ENCODE peak calls at places on chromosome 15, in six cellular contexts. T is brain microvascular endothelial cell, R is pancreas, B is mammary epithelial cell, U is neural progenitor cell, G is fibroblast of mammary gland. L is an unnamed sample.

GRCh38 chr15:74157868-74158827 is 15.4 kb upstream of the ISLR start:
- DNase-seq in G (no peak), U (no peak), B (no peak), T (no peak), R (no peak), L (no peak)

GRCh38 chr15:68431037-68431791 is 749 bp downstream of the ITGA11 start:
- DNase-seq in B (peak; percentile 4), G (no peak), T (no peak), U (peak; percentile 55), R (peak; percentile 13), L (no peak)

GRCh38 chr15:100133981-100134711 is 207.6 kb downstream of the ADAMTS17 start:
- DNase-seq in B (no peak), T (no peak), U (no peak), G (no peak), R (no peak), L (no peak)

GRCh38 chr15:69893863-69894262 is 203.9 kb downstream of the TLE3 start:
- DNase-seq in R (no peak), G (peak; percentile 68), U (peak; percentile 25), B (peak; percentile 12), T (peak; percentile 74), L (no peak)

GRCh38 chr15:25862087-25862468 is 1.0 kb downstream of the ATP10A start:
- DNase-seq in T (no peak), R (no peak), B (no peak), G (no peak), U (no peak), L (no peak)

GRCh38 chr15:99566157-99566900 is 545 bp downstream of the MEF2A start:
- DNase-seq in B (peak; percentile 27), U (peak; percentile 66), T (no peak), G (no peak), R (peak; percentile 53), L (peak; percentile 3)

GRCh38 chr15:93587046-93587445 is 498.0 kb upstream of the RGMA start:
- DNase-seq in U (no peak), B (no peak), R (no peak), G (no peak), T (no peak), L (no peak)

GRCh38 chr15:85702321-85703230 is 92.1 kb downstream of the KLHL25 start:
- DNase-seq in R (no peak), U (peak; percentile 17), G (peak; percentile 85), B (no peak), T (peak; percentile 68), L (peak; percentile 33)

GRCh38 chr15:42092666-42093445 is 1.5 kb downstream of the PLA2G4D start:
- DNase-seq in G (peak; percentile 6), B (no peak), T (no peak), R (no peak), U (no peak), L (no peak)

GRCh38 chr15:71596672-71597071 is 213.7 kb upstream of the NR2E3 start:
- DNase-seq in T (no peak), G (peak; percentile 68), U (no peak), B (no peak), R (no peak), L (no peak)

GRCh38 chr15:88769161-88769971 is 33.9 kb upstream of the ACAN start:
- DNase-seq in B (peak; percentile 25), G (no peak), U (peak; percentile 67), R (no peak), T (no peak), L (no peak)

GRCh38 chr15:74816624-74817369 is 4.2 kb downstream of the LMAN1L start:
- DNase-seq in T (no peak), B (no peak), U (no peak), R (no peak), G (no peak), L (no peak)

GRCh38 chr15:91289324-91289723 is 189.3 kb downstream of the SV2B start:
- DNase-seq in T (no peak), G (no peak), U (no peak), B (no peak), R (no peak), L (no peak)

GRCh38 chr15:94206463-94207167 is 24.7 kb upstream of the MCTP2 start:
- DNase-seq in B (peak; percentile 94), G (peak; percentile 67), U (no peak), T (peak; percentile 63), R (no peak), L (no peak)

GRCh38 chr15:92184679-92185230 is 208.9 kb upstream of the ST8SIA2 start:
- DNase-seq in T (no peak), R (no peak), B (no peak), U (no peak), G (no peak), L (no peak)

GRCh38 chr15:61907753-61908086 is 152.5 kb downstream of the VPS13C start:
- DNase-seq in R (no peak), T (no peak), B (no peak), G (no peak), U (no peak), L (no peak)
- H3K4me3 ChIP-seq in R (no peak overlapping the region), T (no peak overlapping the region), B (no peak overlapping the region), G (no peak overlapping the region), U (no peak overlapping the region), L (no peak overlapping the region)

GRCh38 chr15:96362001-96362758 is 31.7 kb downstream of the NR2F2 start:
- DNase-seq in U (peak; percentile 79), T (no peak), G (no peak), R (no peak), B (no peak), L (no peak)

GRCh38 chr15:96360581-96361308 is 30.2 kb downstream of the NR2F2 start:
- DNase-seq in T (no peak), U (peak; percentile 91), B (no peak), G (no peak), R (no peak), L (no peak)

GRCh38 chr15:96362759-96363678 is 32.5 kb downstream of the NR2F2 start:
- DNase-seq in R (no peak), U (peak; percentile 91), B (no peak), G (no peak), T (no peak), L (no peak)

GRCh38 chr15:96359772-96360498 is 29.4 kb downstream of the NR2F2 start:
- DNase-seq in R (no peak), T (no peak), U (peak; percentile 90), B (no peak), G (peak; percentile 61), L (no peak)

DNA sequence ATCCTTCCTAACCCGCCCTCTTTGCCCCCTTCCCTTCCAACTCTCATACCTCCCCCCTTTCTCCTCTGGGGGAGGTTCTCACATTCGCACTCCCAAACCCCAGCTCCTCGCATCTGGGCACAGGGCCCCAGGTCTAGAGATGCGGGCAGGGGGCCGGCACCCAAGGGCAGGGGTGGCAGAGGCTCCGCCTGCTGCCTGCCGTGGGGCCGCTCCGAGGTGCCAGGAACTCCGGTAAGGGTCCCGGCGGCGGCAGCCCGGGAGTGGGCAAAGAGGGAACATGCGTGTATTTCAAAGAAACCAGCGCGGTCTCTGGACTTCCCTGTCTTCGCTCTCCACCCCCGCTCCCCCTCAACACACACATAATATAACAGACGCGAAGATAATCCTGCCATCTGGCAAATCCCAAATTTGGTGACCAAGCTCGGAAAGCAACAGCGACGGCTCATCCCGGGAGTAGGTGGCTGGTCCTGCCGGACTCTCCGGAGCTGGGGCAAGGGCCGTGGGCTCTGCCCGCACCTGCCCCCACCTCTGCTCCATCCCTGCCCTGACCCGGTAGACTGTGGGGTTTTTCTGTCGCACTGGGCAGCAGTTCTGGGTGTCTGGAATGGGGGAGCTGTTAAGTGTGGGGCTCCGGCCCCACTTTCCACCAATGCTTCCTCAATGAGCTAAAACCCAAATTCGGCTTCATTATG is 31.0 kb downstream of the NR2F2 start:
- DNase-seq in T (no peak), G (no peak), R (no peak), B (no peak), U (peak; percentile 75), L (no peak)
- H3K4me3 ChIP-seq in T (peak overlapping the region; percentile 64), G (no peak overlapping the region), R (no peak overlapping the region), B (no peak overlapping the region), U (peak overlapping the region; percentile 61), L (no peak overlapping the region)

GRCh38 chr15:63051701-63052066 is 9.1 kb downstream of the TPM1 start:
- DNase-seq in G (no peak), U (no peak), B (no peak), R (no peak), T (no peak), L (no peak)
- H3K4me3 ChIP-seq in G (no peak overlapping the region), U (no peak overlapping the region), B (no peak overlapping the region), R (no peak overlapping the region), T (no peak overlapping the region), L (no peak overlapping the region)

DNA sequence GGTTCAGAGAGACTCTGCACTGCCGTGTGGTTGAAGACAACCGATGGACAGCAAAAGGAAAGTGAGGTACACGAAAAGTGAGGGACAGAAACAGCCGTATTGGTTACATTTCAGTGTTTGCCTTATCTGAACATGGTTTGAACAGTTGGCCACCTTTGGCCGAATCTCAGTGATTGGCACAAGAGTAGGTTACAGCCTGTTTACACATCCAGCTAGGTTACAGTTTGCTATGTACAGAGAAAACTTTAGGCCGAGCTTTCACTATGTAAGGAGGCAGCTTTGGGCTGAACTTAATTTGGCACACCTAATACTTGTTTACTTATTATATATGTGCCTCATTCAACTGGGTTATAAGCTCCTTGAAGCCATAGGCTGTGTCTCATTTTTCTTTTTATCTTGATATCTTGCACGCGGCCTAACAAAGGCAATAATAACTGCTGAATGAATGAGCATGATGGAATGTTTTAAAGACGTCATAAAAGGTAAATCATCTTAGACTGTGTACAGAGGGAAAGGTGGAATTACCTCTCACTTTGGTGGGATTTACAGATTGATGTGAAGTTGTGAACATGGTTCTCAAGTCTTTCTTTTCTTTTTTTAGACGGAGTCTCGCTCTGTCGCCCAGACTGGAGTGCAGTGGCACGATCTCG is 17.2 kb upstream of the GREM1 start:
- DNase-seq in G (no peak), U (no peak), B (no peak), R (peak; percentile 48), T (no peak), L (no peak)
- H3K4me3 ChIP-seq in G (no peak overlapping the region), U (no peak overlapping the region), B (no peak overlapping the region), R (no peak overlapping the region), T (no peak overlapping the region), L (no peak overlapping the region)